ENCODE peak calls at places on chromosome 13, in seven cellular contexts. R is fibroblast of lung; J is HFFc6; U is adrenal gland; O is spleen; W is NCI-H1105; F is stimulated activated CD4-positive, alpha-beta T cell treated with anti-CD3 and anti-CD28 coated beads, Interleukin-1b, Interleukin-23, amount 100 ng/mL, for 48 hours. Z is an unnamed sample.

GRCh38 chr13:47932953-47933687 is 68.0 kb downstream of the SUCLA2 start:
- DNase-seq in W (no peak), U (no peak), R (peak; percentile 6), J (no peak), F (no peak), O (no peak), Z (no peak)

GRCh38 chr13:100363874-100364273 is 224.7 kb downstream of the GGACT start:
- DNase-seq in O (no peak), R (peak; percentile 29), J (peak; percentile 63), U (no peak), W (no peak), F (no peak), Z (no peak)

GRCh38 chr13:113110048-113110851 is 4.7 kb downstream of the F7 start:
- DNase-seq in F (no peak), U (no peak), O (peak; percentile 59), R (no peak), W (no peak), J (no peak), Z (peak; percentile 36)

GRCh38 chr13:108560092-108560491 is 69.3 kb upstream of the MYO16 start:
- DNase-seq in U (no peak), O (no peak), W (peak; percentile 89), J (no peak), R (no peak), F (no peak), Z (no peak)

GRCh38 chr13:38044067-38044466 is 174.5 kb upstream of the TRPC4 start:
- DNase-seq in O (no peak), R (no peak), U (no peak), J (no peak), F (no peak), W (no peak), Z (no peak)

GRCh38 chr13:41458939-41459753 is 1.8 kb downstream of the RGCC start:
- DNase-seq in U (no peak), W (no peak), J (peak; percentile 38), F (peak; percentile 72), O (peak; percentile 81), R (peak; percentile 77), Z (peak; percentile 80)

GRCh38 chr13:37598572-37598971 is at the start of gene POSTN:
- DNase-seq in R (no peak), J (peak; percentile 10), O (no peak), F (no peak), W (no peak), U (no peak), Z (no peak)

GRCh38 chr13:110228936-110229904 is 77.7 kb downstream of the COL4A1 start:
- DNase-seq in R (no peak), J (no peak), W (no peak), O (no peak), F (no peak), U (no peak), Z (no peak)

GRCh38 chr13:94849254-94849653 is 136.9 kb upstream of the SOX21 start:
- DNase-seq in W (no peak), U (no peak), J (no peak), O (no peak), R (no peak), F (no peak), Z (no peak)

GRCh38 chr13:94332360-94333040 is 147.0 kb downstream of the DCT start:
- DNase-seq in J (no peak), R (peak; percentile 77), U (no peak), O (no peak), F (no peak), W (no peak), Z (no peak)

GRCh38 chr13:64725492-64725891 is 2504.6 kb downstream of the PCDH9 start:
- DNase-seq in O (no peak), U (no peak), R (no peak), W (no peak), F (no peak), J (no peak), Z (no peak)

GRCh38 chr13:101452519-101453485 is at the start of gene ITGBL1:
- DNase-seq in W (no peak), F (no peak), R (peak; percentile 50), U (peak; percentile 15), J (peak; percentile 20), O (no peak), Z (no peak)

GRCh38 chr13:81480634-81481033 is 1139.7 kb upstream of the SPRY2 start:
- DNase-seq in U (no peak), O (no peak), R (no peak), F (no peak), W (no peak), J (no peak), Z (no peak)

GRCh38 chr13:69912576-69913074 is 195.0 kb upstream of the ATXN8OS start:
- DNase-seq in W (no peak), U (no peak), F (no peak), R (no peak), J (no peak), O (no peak), Z (no peak)

GRCh38 chr13:51721485-51721884 is 82.5 kb downstream of the DHRS12 start:
- DNase-seq in W (no peak), O (no peak), J (no peak), F (no peak), U (peak; percentile 57), R (no peak), Z (no peak)

GRCh38 chr13:90591927-90592268 is 755.6 kb upstream of the MIR17HG start:
- DNase-seq in O (no peak), U (no peak), R (no peak), W (no peak), J (no peak), F (no peak), Z (no peak)

GRCh38 chr13:26772531-26772930 is 11.9 kb upstream of the GPR12 start:
- DNase-seq in R (no peak), F (no peak), U (no peak), W (no peak), J (no peak), O (no peak), Z (no peak)

GRCh38 chr13:21372530-21372929 is 86.6 kb downstream of the ZDHHC20 start:
- DNase-seq in O (no peak), W (no peak), F (no peak), R (no peak), J (no peak), U (no peak), Z (no peak)

Z was measured in activated CD4-positive, alpha-beta T cell treated with anti-CD3 and anti-CD28 coated beads for 48 hours.